ENCODE peak calls at places on chromosomes 1 and 21, in four cellular contexts. One of them, this sample, is unnamed. For H3K4me1 and H3K27me3, the result is how much of the 10 kb centered on the place peaks cover.

GRCh38 chr1:44154049-44154448 is 12.6 kb upstream of the KLF18 start:
- DNase-seq in heart left ventricle: no peak
- DNase-seq in DND-41: no peak
- DNase-seq in SJSA1: no peak
- DNase-seq in this sample: no peak

GRCh38 chr1:108556079-108556478 is 3.8 kb upstream of the EEIG2 start:
- DNase-seq in heart left ventricle: no peak
- DNase-seq in DND-41: no peak
- DNase-seq in SJSA1: no peak
- DNase-seq in this sample: no peak

GRCh38 chr21:45859762-45860357 is 121.7 kb upstream of the COL6A1 start:
- DNase-seq in DND-41: no peak
- DNase-seq in heart left ventricle: no peak
- DNase-seq in SJSA1: no peak
- DNase-seq in this sample: no peak

GRCh38 chr1:67194209-67194863 is 28.1 kb downstream of the IL23R start:
- DNase-seq in heart left ventricle: no peak
- DNase-seq in SJSA1: no peak
- DNase-seq in DND-41: no peak
- DNase-seq in this sample: peak

GRCh38 chr1:24418898-24419628 is 3.5 kb downstream of the NIPAL3 start:
- DNase-seq in heart left ventricle: no peak
- DNase-seq in SJSA1: peak
- DNase-seq in DND-41: no peak
- DNase-seq in this sample: no peak

GRCh38 chr1:27011058-27011764 is 1.4 kb downstream of the TENT5B start:
- DNase-seq in heart left ventricle: no peak
- DNase-seq in SJSA1: peak
- DNase-seq in DND-41: no peak
- DNase-seq in this sample: no peak

GRCh38 chr1:158094571-158094970 is 86.1 kb upstream of the CD1D start:
- DNase-seq in SJSA1: no peak
- DNase-seq in DND-41: no peak
- DNase-seq in heart left ventricle: no peak
- DNase-seq in this sample: no peak

GRCh38 chr1:210915890-210916507 is 217.9 kb downstream of the KCNH1 start:
- DNase-seq in SJSA1: no peak
- DNase-seq in DND-41: no peak
- DNase-seq in heart left ventricle: no peak
- DNase-seq in this sample: no peak

GRCh38 chr1:236284291-236284711 is 2.5 kb upstream of the ERO1B start:
- DNase-seq in SJSA1: no peak
- DNase-seq in heart left ventricle: no peak
- DNase-seq in DND-41: peak
- DNase-seq in this sample: peak

GRCh38 chr1:156618853-156619581 is at the start of gene HAPLN2:
- DNase-seq in heart left ventricle: no peak
- DNase-seq in DND-41: peak
- DNase-seq in SJSA1: no peak
- DNase-seq in this sample: no peak

GRCh38 chr1:13751458-13751871 is 51.5 kb downstream of the PRDM2 start:
- DNase-seq in DND-41: no peak
- DNase-seq in SJSA1: no peak
- DNase-seq in heart left ventricle: no peak
- DNase-seq in this sample: no peak

GRCh38 chr21:31509108-31510017 is 150.1 kb upstream of the SOD1 start:
- DNase-seq in heart left ventricle: no peak
- DNase-seq in DND-41: peak
- DNase-seq in SJSA1: peak
- DNase-seq in this sample: peak

GRCh38 chr1:4602536-4603316 is 51.7 kb upstream of the AJAP1 start:
- DNase-seq in SJSA1: no peak
- DNase-seq in heart left ventricle: no peak
- DNase-seq in DND-41: no peak
- DNase-seq in this sample: no peak

GRCh38 chr1:221829327-221830011 is 87.6 kb upstream of the DUSP10 start:
- DNase-seq in DND-41: no peak
- DNase-seq in heart left ventricle: no peak
- DNase-seq in SJSA1: peak
- DNase-seq in this sample: peak

GRCh38 chr1:45677751-45678245 is 8.5 kb downstream of the GPBP1L1 start:
- DNase-seq in heart left ventricle: no peak
- DNase-seq in DND-41: no peak
- DNase-seq in SJSA1: no peak
- DNase-seq in this sample: no peak
- H3K4me1 ChIP-seq in heart left ventricle: half or more
- H3K4me1 ChIP-seq in DND-41: under half
- H3K4me1 ChIP-seq in SJSA1: under half
- H3K4me1 ChIP-seq in this sample: half or more

GRCh38 chr1:169528214-169529067 is 42.7 kb upstream of the SLC19A2 start:
- DNase-seq in SJSA1: no peak
- DNase-seq in DND-41: no peak
- DNase-seq in heart left ventricle: no peak
- DNase-seq in this sample: no peak
- H3K27ac ChIP-seq in SJSA1: no peak
- H3K27ac ChIP-seq in DND-41: peak
- H3K27ac ChIP-seq in heart left ventricle: no peak
- H3K27ac ChIP-seq in this sample: no peak

DNA sequence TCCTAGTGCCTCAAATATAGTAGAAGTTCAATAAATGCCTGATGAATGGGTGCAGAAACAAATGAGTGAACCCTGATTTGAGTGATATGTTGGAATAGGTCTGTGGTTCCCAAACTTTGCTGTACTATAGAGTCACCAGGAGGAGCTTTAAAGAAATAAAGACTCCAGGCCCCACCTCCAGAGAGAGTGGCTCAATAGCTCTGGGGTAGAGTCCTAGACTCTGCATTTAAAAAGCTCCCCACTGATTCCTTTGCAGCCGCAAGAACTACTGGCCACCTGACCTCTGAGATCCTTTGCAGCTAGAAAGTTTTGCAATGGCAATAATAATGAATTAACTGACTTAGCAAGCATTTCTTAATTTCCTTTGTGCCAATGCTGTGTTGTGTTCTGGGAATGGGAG is 20.9 kb downstream of the TCHHL1 start:
- DNase-seq in heart left ventricle: no peak
- DNase-seq in DND-41: no peak
- DNase-seq in SJSA1: no peak
- DNase-seq in this sample: no peak
- H3K27me3 ChIP-seq in heart left ventricle: under half
- H3K27me3 ChIP-seq in DND-41: under half
- H3K27me3 ChIP-seq in SJSA1: under half
- H3K27me3 ChIP-seq in this sample: under half

DNA sequence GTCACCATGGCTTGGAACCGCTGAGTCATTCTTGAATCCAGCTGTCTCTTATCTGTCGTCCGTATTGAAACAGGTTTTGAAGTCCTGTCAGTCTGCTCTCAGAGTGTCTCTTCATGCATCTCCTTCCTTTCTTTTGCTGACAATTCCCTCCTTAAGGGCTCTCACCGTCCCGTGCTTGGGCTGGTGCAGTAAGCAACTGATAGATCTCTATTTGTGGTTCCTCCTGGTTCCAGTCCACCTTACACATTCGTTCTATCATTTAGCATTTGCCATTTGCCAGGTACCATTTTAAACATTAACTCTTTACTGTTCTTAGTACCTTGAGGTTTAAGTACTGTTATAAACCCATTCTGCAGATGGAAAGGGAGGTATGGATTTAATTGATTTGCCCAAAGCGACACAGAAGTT is 88.9 kb downstream of the DYRK1A start:
- DNase-seq in heart left ventricle: no peak
- DNase-seq in SJSA1: no peak
- DNase-seq in DND-41: no peak
- DNase-seq in this sample: no peak
- H3K4me1 ChIP-seq in heart left ventricle: half or more
- H3K4me1 ChIP-seq in SJSA1: half or more
- H3K4me1 ChIP-seq in DND-41: under half
- H3K4me1 ChIP-seq in this sample: half or more

DNA sequence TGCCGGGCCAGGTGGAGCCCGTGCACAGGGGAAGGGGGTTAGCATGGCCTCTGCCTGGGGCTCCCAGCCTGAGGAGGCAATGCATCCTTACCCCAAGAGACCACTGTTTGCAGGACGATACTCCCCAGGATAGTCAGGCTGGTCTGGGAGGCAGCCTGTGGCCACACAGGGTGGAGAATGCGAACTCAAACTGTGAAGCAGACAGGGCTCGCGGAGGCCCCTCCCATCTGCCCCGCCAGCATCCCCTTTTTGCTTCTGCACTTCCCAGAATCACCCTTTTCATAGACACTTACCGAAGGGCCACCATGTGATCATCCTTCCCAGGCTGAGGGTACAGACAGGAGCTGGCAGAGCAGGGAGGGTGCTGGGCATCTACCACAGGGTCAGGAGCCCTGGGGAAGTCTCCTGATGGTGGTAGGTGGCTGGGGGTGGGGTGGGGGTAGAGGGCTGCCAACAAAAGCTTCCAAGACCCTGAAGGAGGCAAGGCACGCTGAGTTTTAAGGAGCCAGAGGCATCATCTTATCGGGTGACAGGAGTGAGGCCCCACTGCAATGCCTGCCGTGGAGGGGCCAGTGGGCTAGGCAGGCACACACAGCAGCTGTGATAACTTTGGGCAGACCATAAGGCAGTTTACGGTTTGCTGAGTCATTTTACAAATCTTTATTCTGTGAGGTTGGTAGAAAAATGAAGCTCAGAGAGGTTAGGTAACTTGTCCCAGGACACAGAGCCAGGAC is 31.3 kb upstream of the BTG2 start:
- DNase-seq in DND-41: no peak
- DNase-seq in SJSA1: no peak
- DNase-seq in heart left ventricle: peak
- DNase-seq in this sample: no peak
- H3K27ac ChIP-seq in DND-41: peak
- H3K27ac ChIP-seq in SJSA1: no peak
- H3K27ac ChIP-seq in heart left ventricle: peak
- H3K27ac ChIP-seq in this sample: peak

GRCh38 chr1:15207031-15207828 is 39.8 kb upstream of the FHAD1 start:
- DNase-seq in SJSA1: no peak
- DNase-seq in heart left ventricle: no peak
- DNase-seq in DND-41: no peak
- DNase-seq in this sample: no peak

GRCh38 chr1:15206418-15207030 is 40.5 kb upstream of the FHAD1 start:
- DNase-seq in heart left ventricle: no peak
- DNase-seq in SJSA1: no peak
- DNase-seq in DND-41: no peak
- DNase-seq in this sample: no peak

GRCh38 chr1:15205586-15206346 is 41.3 kb upstream of the FHAD1 start:
- DNase-seq in SJSA1: no peak
- DNase-seq in DND-41: no peak
- DNase-seq in heart left ventricle: no peak
- DNase-seq in this sample: no peak

GRCh38 chr1:15210651-15211390 is 36.2 kb upstream of the FHAD1 start:
- DNase-seq in DND-41: no peak
- DNase-seq in heart left ventricle: no peak
- DNase-seq in SJSA1: no peak
- DNase-seq in this sample: no peak

GRCh38 chr1:15207829-15208429 is 39.1 kb upstream of the FHAD1 start:
- DNase-seq in DND-41: no peak
- DNase-seq in SJSA1: no peak
- DNase-seq in heart left ventricle: no peak
- DNase-seq in this sample: no peak
- H3K27me3 ChIP-seq in DND-41: under half
- H3K27me3 ChIP-seq in SJSA1: under half
- H3K27me3 ChIP-seq in heart left ventricle: under half
- H3K27me3 ChIP-seq in this sample: under half

DNA sequence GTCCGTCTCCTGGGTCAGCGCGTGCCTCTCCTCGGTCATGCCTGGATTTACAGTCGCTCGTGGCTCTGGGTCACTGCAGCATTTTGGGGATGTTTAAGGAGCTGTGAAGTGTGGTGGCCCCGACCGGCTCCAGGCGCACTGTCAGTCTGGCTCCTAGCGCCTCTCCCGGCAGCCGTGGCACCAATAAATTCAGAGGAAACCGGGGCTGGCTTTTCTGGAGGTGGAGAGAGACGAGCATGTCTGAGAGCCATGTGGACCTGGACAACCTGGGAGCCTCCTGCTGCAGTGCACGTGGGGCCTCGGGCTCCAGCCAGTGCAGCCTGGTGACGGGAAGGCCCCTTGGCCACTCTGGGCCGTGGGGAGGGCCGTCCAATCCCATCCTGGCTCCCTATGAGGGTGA is 17.1 kb downstream of the PLCH2 start:
- DNase-seq in heart left ventricle: no peak
- DNase-seq in DND-41: no peak
- DNase-seq in SJSA1: no peak
- DNase-seq in this sample: no peak
- H3K4me1 ChIP-seq in heart left ventricle: under half
- H3K4me1 ChIP-seq in DND-41: under half
- H3K4me1 ChIP-seq in SJSA1: under half
- H3K4me1 ChIP-seq in this sample: under half

GRCh38 chr1:203668401-203668800 is 41.8 kb downstream of the ATP2B4 start:
- DNase-seq in DND-41: no peak
- DNase-seq in heart left ventricle: no peak
- DNase-seq in SJSA1: peak
- DNase-seq in this sample: no peak
- H3K27ac ChIP-seq in DND-41: peak
- H3K27ac ChIP-seq in heart left ventricle: no peak
- H3K27ac ChIP-seq in SJSA1: no peak
- H3K27ac ChIP-seq in this sample: no peak

DNA sequence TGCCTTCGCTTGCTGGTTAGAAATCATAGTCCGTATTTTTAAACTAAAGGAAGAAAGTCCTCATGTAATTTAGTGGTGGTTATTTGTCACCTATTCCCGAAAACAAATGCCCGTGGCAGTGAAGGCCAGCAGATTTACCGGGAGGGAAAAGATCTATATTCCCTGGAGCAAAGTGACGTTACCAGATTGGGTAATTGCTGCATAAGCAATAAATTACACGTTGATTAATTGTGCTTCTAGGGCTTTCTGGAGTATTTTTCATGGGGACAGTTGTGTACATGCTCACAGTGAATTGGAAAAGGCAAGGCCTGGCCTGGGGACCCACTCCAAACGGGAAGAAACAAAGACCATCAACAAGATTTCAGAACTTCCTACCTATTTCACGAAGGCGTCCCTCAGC is 298.6 kb downstream of the NPHP4 start:
- DNase-seq in heart left ventricle: no peak
- DNase-seq in SJSA1: no peak
- DNase-seq in DND-41: no peak
- DNase-seq in this sample: no peak
- H3K27me3 ChIP-seq in heart left ventricle: under half
- H3K27me3 ChIP-seq in SJSA1: under half
- H3K27me3 ChIP-seq in DND-41: under half
- H3K27me3 ChIP-seq in this sample: under half

This sample was measured in CD4-positive, alpha-beta memory T cell.